ENCODE peak calls at places on chromosomes 4 and X, in five cellular contexts. One of them, this sample, is unnamed. For H3K4me1, the result is how much of the 10 kb centered on the place peaks cover.

GRCh38 chr4:127188847-127189246 is 443.9 kb upstream of the INTU start:
- DNase-seq in effector memory CD4-positive, alpha-beta T cell: no peak
- DNase-seq in CD8-positive, alpha-beta T cell: no peak
- DNase-seq in hepatocyte: no peak
- DNase-seq in neural progenitor cell: peak
- DNase-seq in this sample: no peak

GRCh38 chr4:59920414-59920813 is 1279.7 kb upstream of the ADGRL3 start:
- DNase-seq in effector memory CD4-positive, alpha-beta T cell: no peak
- DNase-seq in CD8-positive, alpha-beta T cell: no peak
- DNase-seq in hepatocyte: no peak
- DNase-seq in neural progenitor cell: peak
- DNase-seq in this sample: no peak

GRCh38 chr4:6194458-6195195 is 5.7 kb downstream of the JAKMIP1 start:
- DNase-seq in effector memory CD4-positive, alpha-beta T cell: no peak
- DNase-seq in CD8-positive, alpha-beta T cell: no peak
- DNase-seq in hepatocyte: no peak
- DNase-seq in neural progenitor cell: no peak
- DNase-seq in this sample: no peak

GRCh38 chr4:116180056-116180690 is 905.2 kb downstream of the TRAM1L1 start:
- DNase-seq in effector memory CD4-positive, alpha-beta T cell: no peak
- DNase-seq in CD8-positive, alpha-beta T cell: no peak
- DNase-seq in hepatocyte: peak
- DNase-seq in neural progenitor cell: peak
- DNase-seq in this sample: no peak

GRCh38 chr4:99403380-99404194 is 31.6 kb downstream of the ADH7 start:
- DNase-seq in effector memory CD4-positive, alpha-beta T cell: no peak
- DNase-seq in CD8-positive, alpha-beta T cell: no peak
- DNase-seq in hepatocyte: peak
- DNase-seq in neural progenitor cell: no peak
- DNase-seq in this sample: no peak

GRCh38 chrX:44580466-44580865 is 37.8 kb upstream of the FUNDC1 start:
- DNase-seq in effector memory CD4-positive, alpha-beta T cell: no peak
- DNase-seq in CD8-positive, alpha-beta T cell: no peak
- DNase-seq in hepatocyte: peak
- DNase-seq in neural progenitor cell: no peak
- DNase-seq in this sample: no peak

GRCh38 chr4:64409300-64409699 is at the start of gene TECRL:
- DNase-seq in effector memory CD4-positive, alpha-beta T cell: no peak
- DNase-seq in CD8-positive, alpha-beta T cell: no peak
- DNase-seq in hepatocyte: no peak
- DNase-seq in neural progenitor cell: no peak
- DNase-seq in this sample: no peak

GRCh38 chr4:173505924-173506779 is 23.9 kb downstream of the HAND2 start:
- DNase-seq in effector memory CD4-positive, alpha-beta T cell: no peak
- DNase-seq in CD8-positive, alpha-beta T cell: peak
- DNase-seq in hepatocyte: peak
- DNase-seq in neural progenitor cell: peak
- DNase-seq in this sample: no peak

GRCh38 chrX:11137543-11138139 is 26.5 kb downstream of the HCCS start:
- DNase-seq in effector memory CD4-positive, alpha-beta T cell: no peak
- DNase-seq in CD8-positive, alpha-beta T cell: no peak
- DNase-seq in hepatocyte: peak
- DNase-seq in neural progenitor cell: peak
- DNase-seq in this sample: peak

GRCh38 chrX:151974336-151975227 is at the start of gene GABRE:
- DNase-seq in effector memory CD4-positive, alpha-beta T cell: no peak
- DNase-seq in CD8-positive, alpha-beta T cell: no peak
- DNase-seq in hepatocyte: peak
- DNase-seq in neural progenitor cell: peak
- DNase-seq in this sample: no peak

GRCh38 chr4:177547985-177548384 is 105.7 kb upstream of the AGA start:
- DNase-seq in effector memory CD4-positive, alpha-beta T cell: no peak
- DNase-seq in CD8-positive, alpha-beta T cell: no peak
- DNase-seq in hepatocyte: no peak
- DNase-seq in neural progenitor cell: no peak
- DNase-seq in this sample: no peak

GRCh38 chr4:56468097-56468422 is 643 bp downstream of the SRP72 start:
- DNase-seq in effector memory CD4-positive, alpha-beta T cell: no peak
- DNase-seq in CD8-positive, alpha-beta T cell: peak
- DNase-seq in hepatocyte: peak
- DNase-seq in neural progenitor cell: peak
- DNase-seq in this sample: peak

GRCh38 chr4:161189286-161190134 is 974.3 kb downstream of the FSTL5 start:
- DNase-seq in effector memory CD4-positive, alpha-beta T cell: no peak
- DNase-seq in CD8-positive, alpha-beta T cell: no peak
- DNase-seq in hepatocyte: no peak
- DNase-seq in neural progenitor cell: no peak
- DNase-seq in this sample: no peak

GRCh38 chr4:7546809-7547367 is 112.2 kb upstream of the PSAPL1 start:
- DNase-seq in effector memory CD4-positive, alpha-beta T cell: no peak
- DNase-seq in CD8-positive, alpha-beta T cell: no peak
- DNase-seq in hepatocyte: no peak
- DNase-seq in neural progenitor cell: no peak
- DNase-seq in this sample: no peak

GRCh38 chr4:147839200-147839599 is 107.3 kb downstream of the ARHGAP10 start:
- DNase-seq in effector memory CD4-positive, alpha-beta T cell: no peak
- DNase-seq in CD8-positive, alpha-beta T cell: no peak
- DNase-seq in hepatocyte: no peak
- DNase-seq in neural progenitor cell: no peak
- DNase-seq in this sample: no peak

GRCh38 chr4:98970386-98970785 is 25.1 kb upstream of the METAP1 start:
- DNase-seq in effector memory CD4-positive, alpha-beta T cell: no peak
- DNase-seq in CD8-positive, alpha-beta T cell: no peak
- DNase-seq in hepatocyte: no peak
- DNase-seq in neural progenitor cell: no peak
- DNase-seq in this sample: no peak

DNA sequence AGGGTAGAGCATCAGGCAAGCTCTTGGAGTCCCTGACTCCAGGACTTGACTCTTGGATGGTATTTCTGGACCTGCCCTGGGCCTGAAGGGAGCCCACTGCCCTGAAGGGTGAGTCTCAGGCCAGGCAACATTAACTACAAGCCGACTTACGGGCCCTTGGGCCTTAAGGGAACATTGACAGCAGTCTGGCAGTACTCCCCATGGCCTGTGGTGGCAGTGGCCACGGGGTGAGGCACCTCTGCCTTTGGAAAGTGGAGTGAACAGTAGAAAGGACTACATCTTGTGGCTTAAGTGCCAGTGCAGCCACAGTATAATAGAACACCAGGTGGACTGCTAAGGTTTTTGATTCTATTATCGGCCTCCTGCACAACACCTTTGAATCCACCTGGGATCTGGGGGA is 36.3 kb downstream of the SH3BGRL start:
- DNase-seq in effector memory CD4-positive, alpha-beta T cell: no peak
- DNase-seq in CD8-positive, alpha-beta T cell: no peak
- DNase-seq in hepatocyte: no peak
- DNase-seq in neural progenitor cell: no peak
- DNase-seq in this sample: no peak
- H3K4me3 ChIP-seq in effector memory CD4-positive, alpha-beta T cell: no peak
- H3K4me3 ChIP-seq in CD8-positive, alpha-beta T cell: no peak
- H3K4me3 ChIP-seq in hepatocyte: no peak
- H3K4me3 ChIP-seq in neural progenitor cell: no peak
- H3K4me3 ChIP-seq in this sample: no peak

GRCh38 chr4:137623013-137623412 is 90.7 kb upstream of the PCDH18 start:
- DNase-seq in effector memory CD4-positive, alpha-beta T cell: no peak
- DNase-seq in CD8-positive, alpha-beta T cell: no peak
- DNase-seq in hepatocyte: no peak
- DNase-seq in neural progenitor cell: peak
- DNase-seq in this sample: no peak
- H3K27ac ChIP-seq in effector memory CD4-positive, alpha-beta T cell: no peak
- H3K27ac ChIP-seq in CD8-positive, alpha-beta T cell: no peak
- H3K27ac ChIP-seq in hepatocyte: peak
- H3K27ac ChIP-seq in neural progenitor cell: peak
- H3K27ac ChIP-seq in this sample: no peak

DNA sequence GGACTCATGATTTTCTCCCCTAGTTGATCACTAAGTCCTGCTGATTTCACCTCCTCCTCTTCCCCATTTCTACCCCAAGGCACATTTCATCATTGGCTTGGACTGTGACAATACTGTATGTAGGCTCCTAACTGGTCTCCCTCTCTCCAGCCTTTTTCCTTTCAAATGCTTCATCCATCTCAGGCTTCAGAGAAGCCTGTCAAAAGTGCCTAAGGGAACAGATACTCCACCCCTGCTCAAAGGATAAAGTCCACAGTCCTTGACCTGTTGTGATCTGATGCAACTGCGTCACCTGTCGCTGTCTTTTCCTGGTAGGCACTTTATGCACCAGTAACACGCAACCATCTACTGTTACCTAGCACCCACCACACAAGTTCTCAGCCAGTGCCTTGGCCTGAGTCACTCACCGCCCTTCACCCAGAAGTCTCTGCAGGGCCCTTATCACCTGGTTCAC is 12.8 kb downstream of the SCARB2 start:
- DNase-seq in effector memory CD4-positive, alpha-beta T cell: no peak
- DNase-seq in CD8-positive, alpha-beta T cell: no peak
- DNase-seq in hepatocyte: peak
- DNase-seq in neural progenitor cell: no peak
- DNase-seq in this sample: no peak
- H3K4me1 ChIP-seq in effector memory CD4-positive, alpha-beta T cell: under half
- H3K4me1 ChIP-seq in CD8-positive, alpha-beta T cell: under half
- H3K4me1 ChIP-seq in hepatocyte: half or more
- H3K4me1 ChIP-seq in neural progenitor cell: under half
- H3K4me1 ChIP-seq in this sample: under half

GRCh38 chrX:147478899-147479298 is 432.8 kb upstream of the FMR1 start:
- DNase-seq in effector memory CD4-positive, alpha-beta T cell: no peak
- DNase-seq in CD8-positive, alpha-beta T cell: no peak
- DNase-seq in hepatocyte: no peak
- DNase-seq in neural progenitor cell: no peak
- DNase-seq in this sample: no peak
- H3K4me3 ChIP-seq in effector memory CD4-positive, alpha-beta T cell: no peak
- H3K4me3 ChIP-seq in CD8-positive, alpha-beta T cell: no peak
- H3K4me3 ChIP-seq in hepatocyte: no peak
- H3K4me3 ChIP-seq in neural progenitor cell: no peak
- H3K4me3 ChIP-seq in this sample: no peak

DNA sequence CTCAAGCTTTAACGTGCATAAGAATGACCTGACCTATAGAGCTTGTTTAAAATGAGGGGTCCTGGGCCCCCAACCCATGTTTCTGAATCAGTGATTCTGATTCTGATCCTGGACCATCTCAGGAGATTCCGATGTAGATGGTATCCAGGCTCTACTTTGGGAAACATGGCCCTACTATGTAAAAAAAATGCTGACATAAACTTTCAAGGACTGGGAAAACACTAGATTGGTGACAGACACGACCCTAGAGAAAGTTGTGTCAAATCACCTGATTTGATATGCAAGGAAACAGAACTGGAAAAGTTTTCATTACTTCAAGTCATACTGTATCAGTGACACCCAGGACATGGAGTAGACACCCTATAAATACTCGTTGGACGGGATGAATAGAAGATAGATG is 328.5 kb downstream of the HNRNPD start:
- DNase-seq in effector memory CD4-positive, alpha-beta T cell: no peak
- DNase-seq in CD8-positive, alpha-beta T cell: no peak
- DNase-seq in hepatocyte: no peak
- DNase-seq in neural progenitor cell: no peak
- DNase-seq in this sample: no peak
- H3K27ac ChIP-seq in effector memory CD4-positive, alpha-beta T cell: no peak
- H3K27ac ChIP-seq in CD8-positive, alpha-beta T cell: no peak
- H3K27ac ChIP-seq in hepatocyte: no peak
- H3K27ac ChIP-seq in neural progenitor cell: no peak
- H3K27ac ChIP-seq in this sample: no peak

GRCh38 chr4:151093203-151093602 is 6.2 kb upstream of the RPS3A start:
- DNase-seq in effector memory CD4-positive, alpha-beta T cell: no peak
- DNase-seq in CD8-positive, alpha-beta T cell: no peak
- DNase-seq in hepatocyte: no peak
- DNase-seq in neural progenitor cell: no peak
- DNase-seq in this sample: no peak

GRCh38 chr4:151095142-151095541 is 4.3 kb upstream of the RPS3A start:
- DNase-seq in effector memory CD4-positive, alpha-beta T cell: no peak
- DNase-seq in CD8-positive, alpha-beta T cell: no peak
- DNase-seq in hepatocyte: no peak
- DNase-seq in neural progenitor cell: no peak
- DNase-seq in this sample: no peak

GRCh38 chr4:151087467-151087866 is 12.0 kb upstream of the RPS3A start:
- DNase-seq in effector memory CD4-positive, alpha-beta T cell: no peak
- DNase-seq in CD8-positive, alpha-beta T cell: no peak
- DNase-seq in hepatocyte: no peak
- DNase-seq in neural progenitor cell: no peak
- DNase-seq in this sample: no peak

GRCh38 chr4:151092488-151092887 is 6.9 kb upstream of the RPS3A start:
- DNase-seq in effector memory CD4-positive, alpha-beta T cell: no peak
- DNase-seq in CD8-positive, alpha-beta T cell: no peak
- DNase-seq in hepatocyte: no peak
- DNase-seq in neural progenitor cell: no peak
- DNase-seq in this sample: no peak

DNA sequence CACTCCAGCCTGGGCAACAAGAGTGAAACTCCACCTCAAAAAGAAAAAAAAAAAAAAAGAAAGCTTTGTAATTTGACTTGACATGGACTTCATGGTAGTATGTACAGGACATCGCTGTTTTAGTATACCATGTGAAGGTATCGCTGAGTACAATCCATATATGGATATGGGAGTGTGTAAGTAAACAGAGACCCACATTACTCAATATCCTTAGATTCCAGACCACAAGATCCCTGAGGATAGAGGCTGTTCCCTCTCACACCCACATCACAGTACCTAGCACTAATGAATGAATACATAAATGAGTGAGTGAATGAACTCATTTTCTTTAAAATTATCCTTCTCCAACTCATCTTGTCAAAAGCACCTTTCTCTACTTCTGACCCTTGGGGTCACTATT is 8.4 kb upstream of the RPS3A start:
- DNase-seq in effector memory CD4-positive, alpha-beta T cell: no peak
- DNase-seq in CD8-positive, alpha-beta T cell: no peak
- DNase-seq in hepatocyte: no peak
- DNase-seq in neural progenitor cell: no peak
- DNase-seq in this sample: no peak
- H3K4me1 ChIP-seq in effector memory CD4-positive, alpha-beta T cell: under half
- H3K4me1 ChIP-seq in CD8-positive, alpha-beta T cell: under half
- H3K4me1 ChIP-seq in hepatocyte: under half
- H3K4me1 ChIP-seq in neural progenitor cell: under half
- H3K4me1 ChIP-seq in this sample: under half

GRCh38 chrX:47146936-47147859 is 2.2 kb downstream of the RBM10 start:
- DNase-seq in effector memory CD4-positive, alpha-beta T cell: no peak
- DNase-seq in CD8-positive, alpha-beta T cell: no peak
- DNase-seq in hepatocyte: no peak
- DNase-seq in neural progenitor cell: no peak
- DNase-seq in this sample: no peak
- H3K4me3 ChIP-seq in effector memory CD4-positive, alpha-beta T cell: no peak
- H3K4me3 ChIP-seq in CD8-positive, alpha-beta T cell: no peak
- H3K4me3 ChIP-seq in hepatocyte: no peak
- H3K4me3 ChIP-seq in neural progenitor cell: peak
- H3K4me3 ChIP-seq in this sample: no peak

GRCh38 chrX:102712967-102713677 is 874 bp downstream of the GPRASP2 start:
- DNase-seq in effector memory CD4-positive, alpha-beta T cell: no peak
- DNase-seq in CD8-positive, alpha-beta T cell: no peak
- DNase-seq in hepatocyte: peak
- DNase-seq in neural progenitor cell: peak
- DNase-seq in this sample: no peak
- H3K27ac ChIP-seq in effector memory CD4-positive, alpha-beta T cell: no peak
- H3K27ac ChIP-seq in CD8-positive, alpha-beta T cell: no peak
- H3K27ac ChIP-seq in hepatocyte: peak
- H3K27ac ChIP-seq in neural progenitor cell: no peak
- H3K27ac ChIP-seq in this sample: no peak

This sample was measured in CD8-positive, alpha-beta memory T cell.